ENCODE peak calls at places on chromosomes 6 and 20, in four cellular contexts. A is NCI-H1694 treated with DMSO at 0.1 percent for 48 hours, K is midbrain, P is left ventricle myocardium superior. Y is an unnamed sample.

GRCh38 chr6:149840345-149841075 is 23.6 kb downstream of the LRP11 start:
- DNase-seq in A (no peak), K (peak; percentile 46), P (peak; percentile 91), Y (no peak)

GRCh38 chr6:25450469-25451198 is 171.5 kb downstream of the CARMIL1 start:
- DNase-seq in A (no peak), K (no peak), P (no peak), Y (no peak)

GRCh38 chr20:58094698-58095097 is 133.8 kb downstream of the ANKRD60 start:
- DNase-seq in A (no peak), K (no peak), P (no peak), Y (no peak)

GRCh38 chr6:3811191-3811590 is 38.0 kb upstream of the FAM50B start:
- DNase-seq in A (no peak), K (no peak), P (no peak), Y (no peak)

GRCh38 chr6:44052419-44053011 is 74.7 kb downstream of the MRPL14 start:
- DNase-seq in A (no peak), K (no peak), P (no peak), Y (peak; percentile 66)

GRCh38 chr6:89239338-89239737 is 22.2 kb upstream of the GABRR1 start:
- DNase-seq in A (no peak), K (no peak), P (no peak), Y (no peak)

GRCh38 chr6:4402477-4402976 is 267.2 kb upstream of the ECI2 start:
- DNase-seq in A (no peak), K (no peak), P (peak; percentile 53), Y (no peak)

GRCh38 chr20:62588458-62589149 is 53.7 kb upstream of the SLCO4A1 start:
- DNase-seq in A (no peak), K (no peak), P (peak; percentile 4), Y (no peak)

GRCh38 chr20:49567421-49568256 is at the start of gene PTGIS:
- DNase-seq in A (no peak), K (no peak), P (peak; percentile 68), Y (no peak)

GRCh38 chr6:43436577-43437282 is 9.4 kb downstream of the ABCC10 start:
- DNase-seq in A (no peak), K (no peak), P (no peak), Y (no peak)

GRCh38 chr6:111888928-111889696 is 15.9 kb upstream of the FYN start:
- DNase-seq in A (no peak), K (peak; percentile 41), P (peak; percentile 47), Y (peak; percentile 59)

GRCh38 chr6:35181313-35181932 is 32.3 kb upstream of the SCUBE3 start:
- DNase-seq in A (no peak), K (no peak), P (no peak), Y (no peak)

GRCh38 chr6:11270030-11271027 is 37.9 kb upstream of the NEDD9 start:
- DNase-seq in A (no peak), K (no peak), P (no peak), Y (no peak)

GRCh38 chr6:157762636-157763035 is 60.4 kb upstream of the SNX9 start:
- DNase-seq in A (no peak), K (no peak), P (no peak), Y (no peak)

GRCh38 chr6:11732036-11732545 is 46.5 kb downstream of the ADTRP start:
- DNase-seq in A (peak; percentile 11), K (peak; percentile 41), P (peak; percentile 64), Y (peak; percentile 60)

GRCh38 chr20:58174708-58175287 is 53.7 kb downstream of the ANKRD60 start:
- DNase-seq in A (no peak), K (no peak), P (peak; percentile 79), Y (peak; percentile 88)

GRCh38 chr6:2034256-2034655 is 211.1 kb downstream of the GMDS start:
- DNase-seq in A (no peak), K (no peak), P (no peak), Y (no peak)

GRCh38 chr6:44737829-44738528 is 350.5 kb downstream of the CDC5L start:
- DNase-seq in A (no peak), K (no peak), P (no peak), Y (no peak)

GRCh38 chr6:16420715-16421461 is 182.5 kb downstream of the GMPR start:
- DNase-seq in A (no peak), K (peak; percentile 13), P (no peak), Y (no peak)

GRCh38 chr6:80425089-80425823 is 318.8 kb downstream of the BCKDHB start:
- DNase-seq in A (no peak), K (no peak), P (no peak), Y (no peak)

GRCh38 chr20:64119301-64119680 is 11.9 kb upstream of the NPBWR2 start:
- DNase-seq in A (no peak), K (no peak), P (no peak), Y (no peak)

GRCh38 chr6:31899882-31900722 is 1.8 kb downstream of the ZBTB12 start:
- DNase-seq in A (no peak), K (no peak), P (no peak), Y (peak; percentile 78)

GRCh38 chr20:15616626-15617025 is 956.6 kb downstream of the KIF16B start:
- DNase-seq in A (no peak), K (no peak), P (no peak), Y (no peak)

GRCh38 chr6:113457156-113457555 is 400.0 kb upstream of the MARCKS start:
- DNase-seq in A (no peak), K (no peak), P (no peak), Y (peak; percentile 81)

GRCh38 chr6:149318581-149319286 is 1.2 kb downstream of the TAB2 start:
- DNase-seq in A (no peak), K (peak; percentile 54), P (no peak), Y (no peak)

Y was measured in kidney.